ENCODE peak calls at places on chromosomes 11 and 22, in eight cellular contexts. R is H9, H is stomach, Q is IMR-90, T is fibroblast of lung, P is A549, N is left ventricle myocardium inferior, L is body of pancreas. X is an unnamed sample.

GRCh38 chr11:11555228-11555627 is 66.6 kb downstream of the GALNT18 start:
- DNase-seq in H (peak; percentile 38), L (peak; percentile 67), R (no peak), T (no peak), N (peak; percentile 65), P (no peak), Q (no peak), X (no peak)

GRCh38 chr11:65430406-65431217 is 8.0 kb downstream of the NEAT1 start:
- DNase-seq in P (no peak), H (peak; percentile 25), T (peak; percentile 79), N (no peak), R (no peak), Q (peak; percentile 69), L (peak; percentile 35), X (peak; percentile 26)

GRCh38 chr11:95512682-95513081 is 276.9 kb downstream of the FAM76B start:
- DNase-seq in H (no peak), P (peak; percentile 7), R (no peak), L (no peak), Q (peak; percentile 88), N (peak; percentile 22), T (peak; percentile 96), X (peak; percentile 63)

GRCh38 chr22:10961043-10961860 is 4566.7 kb upstream of the OR11H1 start:
- DNase-seq in N (no peak), H (no peak), R (no peak), T (no peak), P (no peak), L (no peak), Q (no peak), X (no peak)

GRCh38 chr11:14109742-14110141 is 147.2 kb downstream of the SPON1 start:
- DNase-seq in T (no peak), P (no peak), L (no peak), H (no peak), Q (no peak), R (no peak), N (no peak), X (no peak)

GRCh38 chr11:47992959-47993820 is 12.8 kb downstream of the PTPRJ start:
- DNase-seq in N (no peak), P (peak; percentile 72), L (no peak), H (no peak), R (no peak), Q (peak; percentile 89), T (peak; percentile 85), X (peak; percentile 59)

GRCh38 chr22:41844036-41844435 is 11.1 kb downstream of the SREBF2 start:
- DNase-seq in P (no peak), L (no peak), N (no peak), Q (no peak), R (no peak), H (no peak), T (no peak), X (no peak)

GRCh38 chr11:3609416-3610265 is 32.2 kb downstream of the ART5 start:
- DNase-seq in T (peak; percentile 56), L (no peak), P (peak; percentile 47), R (peak; percentile 44), N (no peak), Q (peak; percentile 37), H (no peak), X (peak; percentile 64)

GRCh38 chr11:9851366-9851765 is 187.5 kb downstream of the SWAP70 start:
- DNase-seq in L (no peak), Q (peak; percentile 41), P (no peak), T (no peak), H (no peak), R (no peak), N (no peak), X (peak; percentile 38)

GRCh38 chr11:35083181-35084061 is 55.5 kb upstream of the CD44 start:
- DNase-seq in P (peak; percentile 77), N (peak; percentile 29), Q (peak; percentile 98), L (peak; percentile 60), T (peak; percentile 93), R (peak; percentile 38), H (peak; percentile 40), X (peak; percentile 57)

GRCh38 chr11:353315-353857 is 15.9 kb upstream of the B4GALNT4 start:
- DNase-seq in R (peak; percentile 63), N (peak; percentile 88), Q (peak; percentile 77), T (peak; percentile 86), H (peak; percentile 87), L (peak; percentile 92), P (no peak), X (peak; percentile 13)

GRCh38 chr11:29452131-29452530 is 564.7 kb downstream of the KCNA4 start:
- DNase-seq in P (no peak), N (no peak), H (no peak), Q (peak; percentile 71), T (peak; percentile 1), L (no peak), R (no peak), X (peak; percentile 81)

GRCh38 chr11:33753304-33753703 is 17.1 kb upstream of the CD59 start:
- DNase-seq in T (peak; percentile 66), Q (peak; percentile 88), P (no peak), R (no peak), L (no peak), H (no peak), N (no peak), X (peak; percentile 21)

DNA sequence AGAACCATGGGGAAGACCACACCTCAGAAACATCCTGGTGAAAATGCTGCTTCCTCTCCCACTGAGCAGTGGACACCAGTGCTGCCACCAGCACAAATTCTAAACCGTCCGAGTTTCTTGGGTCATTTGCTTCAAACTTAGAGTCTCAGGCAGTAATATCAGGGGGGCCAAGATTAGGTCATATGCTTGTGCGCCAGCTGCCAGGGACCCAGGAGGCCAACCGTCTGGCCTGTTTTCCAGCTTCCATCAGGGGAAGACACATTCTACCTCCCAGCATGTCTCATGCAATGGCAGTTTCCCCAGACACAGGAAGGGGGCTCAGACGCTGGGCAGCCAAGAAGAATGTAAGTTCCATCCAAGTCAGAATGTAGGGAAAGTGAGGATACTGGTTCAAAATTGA is 59.8 kb upstream of the EED start:
- DNase-seq in Q (no peak), N (no peak), H (no peak), L (no peak), R (no peak), T (no peak), P (no peak), X (no peak)
- TF ChIP-seq CTCF in Q (no peak), N (no peak), H (no peak), L (no peak), R (no peak), T (no peak), P (no peak), X (no peak)

DNA sequence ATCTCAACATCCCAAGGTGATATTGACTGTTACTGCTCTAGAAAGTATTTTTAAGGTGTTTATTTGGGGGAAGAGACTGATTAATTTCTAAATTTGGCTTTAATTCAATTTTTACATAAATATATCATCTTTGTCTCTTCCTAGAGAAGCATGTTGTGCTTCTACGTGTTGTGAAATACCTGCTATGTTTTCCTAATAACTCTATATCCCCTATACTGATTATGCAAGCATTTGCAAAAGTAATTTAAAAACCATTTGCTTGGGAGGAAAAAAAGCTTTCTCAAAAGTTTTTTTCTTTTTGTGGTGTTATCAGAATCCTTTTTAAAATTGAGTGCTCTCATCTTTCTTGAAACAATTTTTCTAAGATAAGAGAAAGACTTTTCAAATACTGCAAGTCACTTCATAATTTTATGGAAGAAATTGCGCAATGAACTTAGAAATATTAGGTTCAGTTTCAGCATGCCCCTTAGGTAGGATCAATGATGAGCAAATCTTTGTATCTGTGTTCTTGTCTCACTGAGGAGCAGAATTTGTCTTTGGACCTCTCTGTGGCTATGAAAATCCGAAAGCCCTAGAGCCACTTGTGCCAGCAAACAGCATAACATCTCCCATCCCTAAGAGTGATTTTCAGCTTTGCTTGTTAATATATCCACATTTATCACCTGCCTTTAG is 7.4 kb upstream of the BLID start:
- DNase-seq in L (no peak), R (no peak), T (peak; percentile 54), P (no peak), Q (no peak), H (no peak), N (no peak), X (no peak)
- H3K27ac ChIP-seq in L (no peak overlapping the region), R (no peak overlapping the region), T (no peak overlapping the region), P (peak overlapping the region; percentile 21), Q (peak overlapping the region; percentile 43), H (no peak overlapping the region), N (no peak overlapping the region), X (peak overlapping the region; percentile 33)

DNA sequence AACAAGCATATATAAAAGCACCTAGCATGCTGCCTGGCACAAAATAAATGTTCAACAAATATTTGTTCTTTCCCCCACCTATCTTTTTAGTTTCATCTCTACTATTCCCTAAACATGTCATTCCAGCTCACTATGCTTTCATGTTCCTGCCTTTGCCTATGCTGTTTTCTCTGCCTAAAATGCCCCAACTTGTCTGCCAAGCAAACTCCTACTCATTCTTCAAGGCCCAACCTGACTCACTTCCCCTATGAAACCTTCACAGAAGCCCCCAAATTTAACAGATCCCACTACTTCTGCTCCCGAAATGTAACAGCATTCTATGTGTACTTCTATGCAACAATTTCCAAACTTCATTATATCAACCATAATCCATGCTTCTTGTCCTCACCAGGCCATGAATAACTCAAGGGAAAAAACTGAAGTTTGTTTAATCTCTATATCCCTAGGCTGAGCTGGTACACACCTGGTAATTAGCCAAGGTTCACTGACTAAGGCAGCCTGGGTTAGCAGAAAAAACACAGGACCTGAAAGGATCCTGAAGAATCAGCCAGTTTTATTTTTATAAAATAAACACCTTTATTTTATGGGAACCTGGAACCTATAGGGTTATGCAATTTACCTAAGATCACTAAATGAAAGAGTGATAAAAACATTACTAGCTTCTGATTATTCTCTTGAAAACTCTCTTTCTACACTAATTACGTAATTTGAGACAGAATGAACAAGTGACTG is 72.2 kb downstream of the PAK1 start:
- DNase-seq in Q (no peak), P (no peak), L (no peak), H (no peak), T (no peak), R (no peak), N (no peak), X (peak; percentile 30)
- H3K4me1 ChIP-seq in Q (no peaks in the 10 kb centered on the region), P (no peaks in the 10 kb centered on the region), L (peaks cover 11% of the 10 kb centered on the region), H (peaks cover under 1% of the 10 kb centered on the region), T (no peaks in the 10 kb centered on the region), R (peaks cover 13% of the 10 kb centered on the region), N (no peaks in the 10 kb centered on the region), X (peaks cover 13% of the 10 kb centered on the region)

GRCh38 chr11:134392953-134393615 is 19.0 kb downstream of the B3GAT1 start:
- DNase-seq in L (no peak), R (no peak), N (no peak), Q (no peak), P (no peak), T (no peak), H (no peak), X (no peak)

GRCh38 chr11:134395002-134395401 is 17.0 kb downstream of the B3GAT1 start:
- DNase-seq in P (no peak), H (no peak), N (no peak), R (no peak), T (no peak), Q (no peak), L (no peak), X (no peak)

GRCh38 chr11:134391656-134392055 is 20.4 kb downstream of the B3GAT1 start:
- DNase-seq in R (no peak), Q (no peak), P (no peak), L (no peak), N (no peak), T (no peak), H (no peak), X (no peak)

GRCh38 chr11:134394311-134394710 is 17.7 kb downstream of the B3GAT1 start:
- DNase-seq in N (no peak), R (no peak), L (no peak), H (no peak), Q (no peak), T (no peak), P (no peak), X (no peak)

DNA sequence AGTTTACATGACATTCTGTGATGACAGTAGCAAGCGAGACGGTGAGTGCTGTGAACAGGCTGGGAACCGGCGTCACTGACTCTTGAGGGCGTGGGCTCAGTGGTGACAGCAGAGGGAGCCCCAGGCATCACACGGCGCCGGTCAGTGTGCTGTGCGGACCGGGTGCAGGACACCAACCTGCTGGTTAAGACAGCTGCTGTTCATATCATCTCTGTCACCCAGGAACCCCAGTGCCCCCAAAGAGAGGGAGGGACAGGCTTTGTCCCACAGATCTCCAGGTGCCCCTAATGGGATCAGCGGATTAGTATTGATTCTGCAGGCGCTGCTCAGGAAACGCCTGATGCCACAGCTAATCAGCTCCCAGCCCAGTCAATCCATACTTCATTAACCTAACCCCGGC is 18.4 kb downstream of the B3GAT1 start:
- DNase-seq in L (no peak), R (no peak), Q (no peak), N (no peak), T (no peak), H (peak; percentile 49), P (peak; percentile 18), X (peak; percentile 6)
- TF ChIP-seq CTCF in L (peak; percentile 8), R (peak; percentile 58), Q (no peak), N (peak; percentile 53), T (no peak), H (peak; percentile 33), P (no peak), X (peak; percentile 34)

X was measured in PC-3.